ENCODE peak calls at places on chromosomes 6 and 20, in six cellular contexts. P is MCF 10A, L is hypothalamus, O is A172, Q is retina, V is GOT3. K is an unnamed sample.

GRCh38 chr6:48213076-48213788 is 102.2 kb upstream of the PTCHD4 start:
- DNase-seq in P (no peak), O (no peak), V (no peak), L (no peak), Q (no peak), K (no peak)

GRCh38 chr20:23455641-23456040 is 3.0 kb upstream of the CST11 start:
- DNase-seq in Q (no peak), O (no peak), P (no peak), V (no peak), L (no peak), K (no peak)

GRCh38 chr6:135181333-135182119 is 418 bp downstream of the MYB start:
- DNase-seq in V (no peak), Q (no peak), O (no peak), P (no peak), L (no peak), K (no peak)

GRCh38 chr6:39193201-39193791 is 36.0 kb downstream of the KCNK5 start:
- DNase-seq in L (no peak), Q (peak; percentile 49), P (no peak), O (no peak), V (no peak), K (no peak)

GRCh38 chr6:158762787-158763439 is 56.3 kb downstream of the EZR start:
- DNase-seq in O (no peak), V (no peak), Q (no peak), L (peak; percentile 29), P (no peak), K (no peak)

GRCh38 chr6:95529762-95530161 is 47.6 kb upstream of the MANEA start:
- DNase-seq in Q (no peak), P (no peak), V (no peak), O (no peak), L (no peak), K (no peak)

GRCh38 chr6:53813096-53813495 is 18.3 kb downstream of the LRRC1 start:
- DNase-seq in Q (no peak), P (no peak), V (no peak), L (no peak), O (no peak), K (no peak)

GRCh38 chr6:160733045-160733646 is 31.1 kb downstream of the PLG start:
- DNase-seq in Q (peak; percentile 57), V (no peak), O (peak; percentile 40), L (no peak), P (peak; percentile 60), K (peak; percentile 21)

GRCh38 chr6:10300071-10300470 is 114.8 kb downstream of the TFAP2A start:
- DNase-seq in L (no peak), Q (no peak), V (no peak), P (peak; percentile 67), O (peak; percentile 55), K (peak; percentile 51)

GRCh38 chr20:63617092-63617875 is 9.6 kb downstream of the GMEB2 start:
- DNase-seq in O (no peak), L (no peak), V (no peak), P (no peak), Q (no peak), K (no peak)

GRCh38 chr6:148611213-148611612 is 135.6 kb upstream of the UST start:
- DNase-seq in L (peak; percentile 17), Q (no peak), O (peak; percentile 71), P (peak; percentile 90), V (no peak), K (peak; percentile 40)

GRCh38 chr6:155126727-155127439 is 131.8 kb downstream of the TIAM2 start:
- DNase-seq in L (no peak), P (peak; percentile 62), O (peak; percentile 91), Q (peak; percentile 51), V (no peak), K (peak; percentile 73)

GRCh38 chr6:128723667-128724066 is 159.3 kb upstream of the LAMA2 start:
- DNase-seq in Q (no peak), V (no peak), P (no peak), L (no peak), O (peak; percentile 4), K (peak; percentile 4)

GRCh38 chr20:42688576-42688975 is 501.1 kb downstream of the PTPRT start:
- DNase-seq in L (no peak), V (no peak), P (no peak), O (no peak), Q (no peak), K (no peak)

K was measured in H4.